ENCODE peak calls at places on chromosomes 6 and 20, in seven cellular contexts. J, U, V, L, K, X and B are unnamed samples.

GRCh38 chr6:33425668-33426577 is 6.1 kb downstream of the SYNGAP1 start:
- DNase-seq in V (peak), K (peak), U (peak), L (no peak), X (peak), J (peak), B (peak)

GRCh38 chr6:28258877-28259777 is at the start of gene NKAPL:
- DNase-seq in V (no peak), X (peak), K (no peak), U (no peak), L (no peak), J (no peak), B (no peak)

GRCh38 chr6:39599996-39600395 is 125.2 kb downstream of the KIF6 start:
- DNase-seq in V (no peak), K (no peak), L (no peak), X (no peak), U (no peak), J (no peak), B (no peak)

GRCh38 chr20:16490696-16491095 is 82.6 kb downstream of the KIF16B start:
- DNase-seq in U (no peak), J (no peak), X (no peak), V (no peak), L (no peak), K (no peak), B (no peak)

GRCh38 chr6:29995346-29995777 is 53.0 kb downstream of the HLA-A start:
- DNase-seq in J (no peak), U (no peak), X (no peak), L (no peak), V (no peak), K (no peak), B (peak)

GRCh38 chr6:17965397-17965796 is 22.0 kb downstream of the KIF13A start:
- DNase-seq in L (no peak), U (no peak), X (no peak), J (no peak), V (no peak), K (no peak), B (no peak)

GRCh38 chr20:57650266-57650665 is 30.0 kb upstream of the ZBP1 start:
- DNase-seq in U (no peak), X (no peak), V (peak), K (no peak), L (no peak), J (no peak), B (no peak)

GRCh38 chr6:25691885-25692284 is 39.9 kb downstream of the SCGN start:
- DNase-seq in J (no peak), V (no peak), U (no peak), L (no peak), X (no peak), K (no peak), B (no peak)

GRCh38 chr20:15917333-15917732 is 655.9 kb downstream of the KIF16B start:
- DNase-seq in X (no peak), V (no peak), K (no peak), L (no peak), J (no peak), U (no peak), B (no peak)

GRCh38 chr20:42097741-42098140 is 479.6 kb upstream of the CHD6 start:
- DNase-seq in U (no peak), J (no peak), K (no peak), V (no peak), X (no peak), L (no peak), B (no peak)

GRCh38 chr6:13425971-13426931 is 61.1 kb downstream of the GFOD1 start:
- DNase-seq in J (no peak), K (no peak), U (no peak), L (peak), X (no peak), V (no peak), B (peak)

GRCh38 chr6:145247677-145248419 is 487.5 kb downstream of the EPM2A start:
- DNase-seq in V (no peak), U (no peak), K (no peak), L (no peak), X (no peak), J (no peak), B (no peak)

GRCh38 chr20:41697861-41698559 is 79.8 kb upstream of the CHD6 start:
- DNase-seq in K (peak), L (no peak), X (no peak), U (no peak), V (peak), J (peak), B (no peak)

GRCh38 chr6:17032595-17033591 is 69.0 kb upstream of the STMND1 start:
- DNase-seq in U (no peak), J (no peak), K (no peak), X (no peak), L (no peak), V (no peak), B (no peak)

GRCh38 chr6:111683749-111684267 is 78.1 kb upstream of the TRAF3IP2 start:
- DNase-seq in X (no peak), L (no peak), J (no peak), K (no peak), U (no peak), V (no peak), B (no peak)

GRCh38 chr20:57437267-57437666 is 46.1 kb downstream of the RBM38 start:
- DNase-seq in X (no peak), K (no peak), V (no peak), L (no peak), J (no peak), U (no peak), B (no peak)

GRCh38 chr6:2909718-2910117 is 6.6 kb upstream of the SERPINB9 start:
- DNase-seq in V (no peak), J (no peak), X (no peak), U (no peak), K (no peak), L (no peak), B (no peak)

GRCh38 chr6:45630801-45631200 is 253.1 kb upstream of the SUPT3H start:
- DNase-seq in L (no peak), J (no peak), X (no peak), V (no peak), U (no peak), K (no peak), B (no peak)

GRCh38 chr6:145734486-145735355 is 599 bp downstream of the EPM2A start:
- DNase-seq in J (peak), V (peak), K (peak), U (peak), X (peak), L (no peak), B (peak)

GRCh38 chr6:52403627-52404026 is 16.5 kb upstream of the EFHC1 start:
- DNase-seq in X (no peak), U (no peak), K (no peak), V (peak), J (no peak), L (no peak), B (no peak)

GRCh38 chr20:46967647-46968046 is 73.0 kb downstream of the EYA2 start:
- DNase-seq in K (peak), X (no peak), U (no peak), V (peak), J (no peak), L (no peak), B (no peak)

GRCh38 chr20:46974669-46975434 is 80.2 kb downstream of the EYA2 start:
- DNase-seq in L (no peak), J (no peak), U (no peak), V (no peak), K (no peak), X (no peak), B (no peak)

GRCh38 chr20:46973801-46974200 is 79.2 kb downstream of the EYA2 start:
- DNase-seq in U (no peak), K (no peak), V (no peak), L (no peak), X (no peak), J (no peak), B (no peak)

GRCh38 chr20:46975976-46976375 is 81.3 kb downstream of the EYA2 start:
- DNase-seq in J (no peak), L (no peak), U (no peak), X (no peak), V (no peak), K (no peak), B (no peak)

GRCh38 chr20:46970937-46971630 is 76.4 kb downstream of the EYA2 start:
- DNase-seq in L (no peak), X (no peak), V (peak), J (peak), U (peak), K (peak), B (peak)
- TF ChIP-seq JUND in L (no peak), X (no peak), V (no peak), J (no peak), U (no peak), K (no peak), B (no peak)

DNA sequence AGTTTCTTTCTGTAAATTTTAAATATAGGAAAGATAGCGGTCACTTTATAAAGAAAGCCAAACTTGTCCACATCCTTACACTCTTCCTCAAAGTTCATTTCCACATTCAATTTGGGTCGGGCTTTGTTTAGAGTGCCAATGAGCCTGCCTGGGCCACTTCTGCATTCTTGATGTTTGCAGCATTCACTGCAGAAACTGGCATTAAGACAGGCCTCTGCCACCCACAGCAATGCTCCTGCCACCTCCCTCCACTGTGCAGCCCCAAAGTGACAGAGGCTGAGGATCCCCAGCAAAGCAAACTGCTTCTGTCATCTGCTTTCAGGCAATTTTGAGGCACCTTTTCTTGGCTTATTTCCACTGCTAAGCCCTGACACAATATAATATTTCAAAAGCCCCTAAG is 61.2 kb downstream of the TNFAIP3 start:
- DNase-seq in J (no peak), K (no peak), V (no peak), X (no peak), U (no peak), L (no peak), B (no peak)
- TF ChIP-seq JUND in J (no peak), K (no peak), V (no peak), X (no peak), U (no peak), L (no peak), B (no peak)

GRCh38 chr6:154433477-154434241 is 76.8 kb downstream of the CNKSR3 start:
- DNase-seq in U (no peak), J (no peak), X (no peak), V (no peak), L (no peak), K (peak), B (no peak)
- TF ChIP-seq JUND in U (no peak), J (no peak), X (no peak), V (no peak), L (no peak), K (no peak), B (no peak)

GRCh38 chr6:168128631-168129291 is 49.7 kb upstream of the FRMD1 start:
- DNase-seq in L (no peak), J (no peak), K (no peak), U (no peak), V (no peak), X (no peak), B (no peak)

GRCh38 chr6:168129292-168130167 is 50.5 kb upstream of the FRMD1 start:
- DNase-seq in V (no peak), X (no peak), U (no peak), J (no peak), K (no peak), L (no peak), B (no peak)

GRCh38 chr6:168131464-168132415 is 52.7 kb upstream of the FRMD1 start:
- DNase-seq in K (no peak), J (no peak), X (peak), V (no peak), L (no peak), U (no peak), B (no peak)

GRCh38 chr6:168130683-168131371 is 51.8 kb upstream of the FRMD1 start:
- DNase-seq in V (no peak), U (no peak), X (peak), J (no peak), L (no peak), K (no peak), B (no peak)

DNA sequence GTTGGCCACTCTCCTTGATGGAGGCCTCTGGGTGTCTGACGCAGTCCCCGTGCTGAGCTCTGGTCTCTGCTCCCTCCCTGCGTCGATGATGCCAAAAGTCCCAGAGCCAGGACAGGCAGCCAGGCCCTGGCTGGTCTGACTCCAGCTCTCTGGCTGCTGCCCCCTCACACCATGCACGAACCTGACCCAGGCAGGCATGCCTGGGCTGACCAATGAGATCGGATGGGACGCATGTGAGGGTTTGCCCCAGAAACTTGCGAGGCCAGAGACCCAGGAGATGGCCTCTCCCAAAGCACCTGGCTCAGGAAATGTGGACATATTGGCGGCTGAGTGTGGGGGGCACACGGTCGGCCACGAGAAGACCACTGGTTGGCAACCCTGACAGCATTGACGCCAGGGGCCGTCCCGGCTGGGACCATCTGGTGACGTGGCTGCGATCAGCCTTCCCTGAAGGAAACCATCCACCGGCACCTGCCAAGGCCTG is 51.2 kb upstream of the FRMD1 start:
- DNase-seq in U (no peak), X (peak), L (no peak), V (no peak), J (no peak), K (no peak), B (no peak)
- TF ChIP-seq JUND in U (no peak), X (no peak), L (no peak), V (no peak), J (no peak), K (no peak), B (no peak)

GRCh38 chr6:132527791-132528190 is 10.3 kb upstream of the TAAR9 start:
- DNase-seq in J (no peak), V (no peak), K (no peak), U (peak), L (no peak), X (no peak), B (no peak)
- TF ChIP-seq JUND in J (no peak), V (no peak), K (no peak), U (peak), L (no peak), X (no peak), B (no peak)

DNA sequence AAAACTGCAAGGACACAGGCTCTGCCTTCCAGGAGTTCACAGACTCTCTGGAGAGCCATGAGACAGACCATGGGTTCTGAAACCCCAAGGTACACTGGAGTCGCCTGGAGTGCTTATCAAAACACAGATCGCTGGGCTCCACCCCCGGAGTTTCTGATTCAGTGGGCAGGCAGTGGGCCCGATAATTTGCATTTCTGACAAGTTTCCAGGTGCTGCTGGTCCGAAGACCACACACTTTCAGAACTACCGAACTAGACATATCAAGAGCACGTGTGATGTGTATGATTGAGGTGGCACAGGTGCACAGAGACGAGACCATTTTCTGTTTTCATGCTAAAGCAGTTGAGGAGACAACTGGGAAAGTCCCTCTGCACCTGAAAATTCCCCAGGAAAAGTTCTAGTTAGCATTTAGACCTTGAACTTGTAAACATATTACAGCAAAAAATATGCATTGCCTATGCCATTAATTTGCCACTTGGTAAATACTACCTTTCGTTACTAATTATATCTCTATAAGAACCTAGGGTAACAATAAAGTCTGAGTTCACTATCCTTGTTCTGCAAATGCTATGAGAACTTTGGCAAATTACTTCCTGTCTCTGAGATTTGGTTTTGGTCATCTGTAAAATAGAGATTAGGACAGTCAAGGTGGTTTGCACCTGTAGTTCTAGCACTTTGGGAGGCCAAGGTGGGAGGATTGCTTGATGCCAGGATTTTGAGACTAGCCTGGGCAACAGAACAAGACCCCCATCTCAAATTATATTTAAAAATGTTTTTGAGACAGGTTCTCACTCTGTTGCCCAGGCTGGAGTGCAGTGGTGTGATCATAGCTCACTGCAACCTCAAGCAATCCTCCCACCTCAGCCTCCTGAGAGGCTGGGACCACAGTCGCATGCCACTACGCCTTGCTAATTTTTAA is 14.3 kb upstream of the PIM1 start:
- DNase-seq in L (peak), U (no peak), K (no peak), X (no peak), J (peak), V (no peak), B (no peak)
- TF ChIP-seq JUND in L (peak), U (no peak), K (no peak), X (no peak), J (peak), V (no peak), B (no peak)

GRCh38 chr6:166806962-166807757 is 149.2 kb downstream of the RNASET2 start:
- DNase-seq in V (no peak), J (no peak), U (no peak), K (no peak), X (no peak), L (no peak), B (no peak)

GRCh38 chr6:166810864-166811263 is 145.5 kb downstream of the RNASET2 start:
- DNase-seq in X (no peak), K (no peak), J (no peak), U (no peak), L (no peak), V (no peak), B (no peak)

GRCh38 chr6:166813461-166813860 is 142.9 kb downstream of the RNASET2 start:
- DNase-seq in V (no peak), K (no peak), L (no peak), U (no peak), X (no peak), J (no peak), B (no peak)

GRCh38 chr6:166806217-166806838 is 150.0 kb downstream of the RNASET2 start:
- DNase-seq in X (no peak), V (no peak), U (no peak), K (no peak), J (no peak), L (no peak), B (no peak)

DNA sequence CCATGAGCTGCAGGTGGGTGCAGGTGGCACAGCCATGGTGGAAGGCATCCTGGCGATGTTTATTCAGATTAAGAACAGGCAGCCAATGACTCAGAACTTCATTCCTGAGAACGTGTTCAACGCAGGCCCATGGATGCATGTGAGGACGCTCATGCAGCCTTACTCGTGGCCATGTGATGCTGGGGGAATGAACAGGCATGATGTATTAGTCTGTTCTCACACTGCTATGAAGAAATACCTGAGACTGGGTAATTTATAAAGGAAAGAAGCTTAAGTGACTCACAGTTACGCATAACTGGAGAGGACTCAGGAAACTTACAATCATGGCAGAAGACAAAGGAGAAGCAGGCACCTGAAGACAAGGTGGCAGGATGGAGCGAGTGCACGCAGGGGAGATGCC is 146.6 kb downstream of the RNASET2 start:
- DNase-seq in U (no peak), X (no peak), K (no peak), J (no peak), V (no peak), L (no peak), B (no peak)
- TF ChIP-seq JUND in U (no peak), X (no peak), K (no peak), J (no peak), V (no peak), L (no peak), B (no peak)